ENCODE peak calls at places on chromosomes 4 and X, in five cellular contexts. N, W, L, C and I are unnamed samples.

GRCh38 chr4:159070742-159071141 is 32.1 kb upstream of the RAPGEF2 start:
- DNase-seq in N (no peak), W (no peak), L (no peak), C (no peak), I (no peak)

GRCh38 chr4:90127223-90127705 is at the start of gene CCSER1:
- DNase-seq in N (no peak), W (no peak), L (peak; percentile 72), C (no peak), I (peak; percentile 61)

GRCh38 chr4:189659302-189659701 is 281.4 kb upstream of the FRG1 start:
- DNase-seq in N (no peak), W (no peak), L (no peak), C (no peak), I (no peak)

GRCh38 chrX:10233696-10234095 is 76.9 kb downstream of the CLCN4 start:
- DNase-seq in N (no peak), W (no peak), L (no peak), C (no peak), I (no peak)

GRCh38 chrX:97310373-97310772 is 426.7 kb downstream of the RPA4 start:
- DNase-seq in N (no peak), W (no peak), L (no peak), C (no peak), I (no peak)

GRCh38 chr4:190015538-190016368 is 11.3 kb downstream of the FRG2 start:
- DNase-seq in N (no peak), W (no peak), L (peak; percentile 71), C (no peak), I (no peak)

GRCh38 chrX:8743126-8743732 is 11.3 kb upstream of the ANOS1 start:
- DNase-seq in N (no peak), W (peak; percentile 17), L (peak; percentile 82), C (peak; percentile 62), I (no peak)

GRCh38 chrX:31130457-31131215 is 58.8 kb upstream of the FTHL17 start:
- DNase-seq in N (no peak), W (no peak), L (no peak), C (no peak), I (no peak)

GRCh38 chrX:9832811-9833210 is 46.6 kb downstream of the SHROOM2 start:
- DNase-seq in N (no peak), W (no peak), L (no peak), C (no peak), I (no peak)

GRCh38 chr4:18518098-18518497 is 496.5 kb upstream of the LCORL start:
- DNase-seq in N (no peak), W (no peak), L (no peak), C (no peak), I (no peak)

GRCh38 chr4:76090241-76090691 is 15.8 kb downstream of the ART3 start:
- DNase-seq in N (no peak), W (peak; percentile 13), L (no peak), C (peak; percentile 62), I (no peak)

GRCh38 chrX:16873106-16873505 is 2.9 kb upstream of the RBBP7 start:
- DNase-seq in N (no peak), W (no peak), L (no peak), C (no peak), I (no peak)

GRCh38 chr4:89146196-89146595 is 34.9 kb downstream of the TIGD2 start:
- DNase-seq in N (no peak), W (no peak), L (no peak), C (no peak), I (no peak)

GRCh38 chrX:41085883-41086626 is 810 bp downstream of the USP9X start:
- DNase-seq in N (no peak), W (peak; percentile 30), L (peak; percentile 53), C (peak; percentile 35), I (no peak)

GRCh38 chr4:40247350-40247749 is 50.5 kb downstream of the RHOH start:
- DNase-seq in N (no peak), W (no peak), L (no peak), C (no peak), I (no peak)

GRCh38 chr4:17869327-17869726 is 58.5 kb downstream of the NCAPG start:
- DNase-seq in N (no peak), W (no peak), L (no peak), C (no peak), I (no peak)

GRCh38 chr4:119597377-119597776 is 31.2 kb downstream of the PDE5A start:
- DNase-seq in N (no peak), W (no peak), L (no peak), C (no peak), I (no peak)

GRCh38 chrX:71291381-71291780 is 7.9 kb downstream of the NONO start:
- DNase-seq in N (no peak), W (no peak), L (no peak), C (no peak), I (no peak)

GRCh38 chr4:72319596-72319995 is 249.4 kb downstream of the ADAMTS3 start:
- DNase-seq in N (no peak), W (no peak), L (no peak), C (no peak), I (no peak)

GRCh38 chr4:142901166-142901662 is 55.1 kb upstream of the INPP4B start:
- DNase-seq in N (no peak), W (no peak), L (no peak), C (no peak), I (no peak)

GRCh38 chr4:46931981-46932380 is 22.9 kb upstream of the COX7B2 start:
- DNase-seq in N (peak; percentile 2), W (peak; percentile 3), L (no peak), C (no peak), I (no peak)

GRCh38 chr4:108383157-108383556 is 214.4 kb upstream of the LEF1 start:
- DNase-seq in N (no peak), W (no peak), L (no peak), C (no peak), I (no peak)

GRCh38 chrX:21398424-21398823 is 24.2 kb downstream of the CNKSR2 start:
- DNase-seq in N (no peak), W (no peak), L (no peak), C (no peak), I (no peak)

GRCh38 chr4:173520921-173521473 is 9.0 kb downstream of the HAND2 start:
- DNase-seq in N (no peak), W (no peak), L (no peak), C (no peak), I (no peak)

GRCh38 chr4:173521474-173522159 is 8.4 kb downstream of the HAND2 start:
- DNase-seq in N (no peak), W (no peak), L (peak; percentile 61), C (no peak), I (no peak)

GRCh38 chr4:173524218-173525117 is 5.6 kb downstream of the HAND2 start:
- DNase-seq in N (no peak), W (no peak), L (no peak), C (no peak), I (no peak)

GRCh38 chr4:173522874-173523395 is 7.1 kb downstream of the HAND2 start:
- DNase-seq in N (no peak), W (no peak), L (no peak), C (no peak), I (no peak)

GRCh38 chr4:173522160-173522873 is 7.7 kb downstream of the HAND2 start:
- DNase-seq in N (no peak), W (no peak), L (peak; percentile 76), C (peak; percentile 45), I (no peak)
- TF ChIP-seq EZH2 in N (no peak), W (no peak), L (peak; percentile 87), C (no peak), I (no peak)

GRCh38 chr4:183398298-183399129 is 45.9 kb upstream of the CDKN2AIP start:
- DNase-seq in N (no peak), W (peak; percentile 51), L (peak; percentile 83), C (peak; percentile 81), I (no peak)

GRCh38 chr4:183400035-183400434 is 44.4 kb upstream of the CDKN2AIP start:
- DNase-seq in N (no peak), W (no peak), L (no peak), C (no peak), I (no peak)

GRCh38 chr4:183399166-183399565 is 45.3 kb upstream of the CDKN2AIP start:
- DNase-seq in N (no peak), W (no peak), L (no peak), C (no peak), I (no peak)

GRCh38 chr4:183397741-183398297 is 46.6 kb upstream of the CDKN2AIP start:
- DNase-seq in N (no peak), W (no peak), L (no peak), C (no peak), I (no peak)

DNA sequence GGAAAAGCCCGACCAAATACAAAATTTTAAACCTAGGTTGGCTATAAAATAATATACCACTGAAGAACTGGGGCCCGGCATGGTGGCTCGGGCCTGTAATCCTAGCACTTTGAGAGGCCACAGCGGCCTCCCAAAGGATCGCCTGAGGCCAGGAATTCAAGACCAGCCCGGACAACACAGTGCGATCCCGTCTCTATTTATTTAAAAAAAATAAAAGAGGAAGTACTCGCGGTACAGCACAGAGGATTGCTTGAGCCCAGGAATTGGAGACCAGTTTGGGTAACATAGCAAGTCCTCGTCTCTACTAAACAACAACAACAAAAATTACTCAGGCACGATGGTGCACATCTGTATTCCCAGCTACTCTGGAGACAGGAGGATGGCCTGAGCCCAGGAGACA is 44.8 kb upstream of the CDKN2AIP start:
- DNase-seq in N (no peak), W (no peak), L (no peak), C (no peak), I (no peak)
- TF ChIP-seq JUND in N (no peak), W (no peak), L (no peak), C (no peak), I (no peak)

DNA sequence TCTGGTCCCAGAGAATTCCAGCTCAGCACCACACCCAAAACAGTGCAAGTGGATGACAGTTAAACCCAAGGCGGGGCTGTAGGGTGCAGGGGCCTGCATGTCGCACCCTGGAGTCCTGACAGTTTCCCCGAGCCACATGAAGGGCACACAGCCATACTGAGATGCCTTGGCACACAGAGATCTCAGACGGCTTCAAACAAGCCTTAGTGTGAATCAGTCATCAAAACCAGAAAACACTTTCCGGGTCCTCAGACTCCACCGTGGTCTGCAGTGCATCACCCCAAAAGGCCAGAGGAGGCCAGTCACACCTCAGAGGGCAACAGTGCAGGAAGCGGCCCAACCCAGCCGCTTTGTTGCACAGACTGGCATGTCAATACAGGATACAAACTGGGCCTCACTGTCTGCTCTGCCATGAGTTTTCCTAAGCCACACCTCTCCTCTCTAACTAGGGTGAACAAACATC is 64.6 kb upstream of the ENPP6 start:
- DNase-seq in N (peak; percentile 80), W (peak; percentile 61), L (no peak), C (no peak), I (no peak)
- TF ChIP-seq RAD21 in N (peak; percentile 69), W (peak; percentile 67), L (peak; percentile 79), C (no peak), I (no peak)

DNA sequence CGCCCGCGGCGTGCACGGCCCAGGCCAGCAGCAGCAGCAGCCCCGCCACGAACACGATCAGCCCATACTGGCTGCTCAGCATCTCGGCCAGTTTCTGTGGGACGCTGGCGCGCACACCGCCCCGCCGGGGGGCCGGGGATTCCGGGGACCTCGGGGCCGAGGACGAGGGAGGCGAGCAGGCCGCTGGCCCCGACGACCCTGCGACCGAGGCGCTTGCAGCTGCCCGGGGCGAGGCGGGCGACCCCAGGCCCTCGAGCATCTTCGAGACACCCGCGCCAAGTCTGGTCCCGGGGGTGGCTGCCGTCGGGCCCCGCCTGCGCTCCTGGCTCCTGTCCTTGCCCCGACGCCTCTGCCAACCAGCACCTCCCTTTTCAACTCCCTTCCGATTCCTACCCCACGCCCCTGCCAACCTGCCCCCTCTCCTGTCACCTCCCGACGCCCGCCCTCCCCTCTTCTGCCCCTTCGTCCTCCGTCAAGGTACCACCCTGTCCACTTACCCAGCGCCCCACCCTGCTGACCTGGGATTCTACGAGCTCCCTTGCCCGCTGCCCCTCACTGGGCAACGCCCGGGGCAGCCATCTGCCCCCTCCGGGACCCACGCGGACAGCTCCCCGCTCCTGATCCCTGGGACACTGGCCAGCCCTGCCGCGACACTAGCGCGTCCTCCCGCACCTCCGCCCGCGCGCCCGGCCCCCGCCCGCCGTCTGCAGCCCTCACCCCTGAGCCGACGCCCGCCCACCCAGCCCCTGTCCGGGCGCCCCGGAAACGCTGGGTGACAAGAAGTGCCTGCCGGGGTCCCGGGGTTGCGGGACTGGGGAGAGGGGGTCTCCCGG is at the start of gene OTOP1:
- DNase-seq in N (no peak), W (no peak), L (no peak), C (no peak), I (no peak)
- TF ChIP-seq EZH2 in N (no peak), W (no peak), L (peak; percentile 17), C (no peak), I (no peak)